ENCODE peak calls at places on chromosomes 16 and 17, in five cellular contexts. One of them, this sample, is unnamed.

GRCh38 chr17:82370471-82371332 is 863 bp upstream of the UTS2R start:
- DNase-seq in GM23248: peak
- DNase-seq in adrenal gland: no peak
- DNase-seq in non-pigmented ciliary epithelial cell: no peak
- DNase-seq in GM23338: no peak
- DNase-seq in this sample: no peak

GRCh38 chr17:48505788-48506187 is 25.0 kb downstream of the HOXB1 start:
- DNase-seq in GM23338: no peak
- DNase-seq in adrenal gland: peak
- DNase-seq in GM23248: peak
- DNase-seq in non-pigmented ciliary epithelial cell: no peak
- DNase-seq in this sample: peak

GRCh38 chr16:9441021-9441420 is 349.6 kb downstream of the HAPSTR1 start:
- DNase-seq in GM23248: no peak
- DNase-seq in GM23338: peak
- DNase-seq in adrenal gland: no peak
- DNase-seq in non-pigmented ciliary epithelial cell: no peak
- DNase-seq in this sample: no peak

GRCh38 chr17:73550561-73550960 is 93.7 kb downstream of the SDK2 start:
- DNase-seq in non-pigmented ciliary epithelial cell: no peak
- DNase-seq in GM23338: no peak
- DNase-seq in adrenal gland: no peak
- DNase-seq in GM23248: no peak
- DNase-seq in this sample: no peak

GRCh38 chr17:7020894-7021664 is 1.8 kb upstream of the BCL6B start:
- DNase-seq in GM23248: no peak
- DNase-seq in non-pigmented ciliary epithelial cell: no peak
- DNase-seq in adrenal gland: no peak
- DNase-seq in GM23338: no peak
- DNase-seq in this sample: no peak

GRCh38 chr17:2532146-2532720 is 20.5 kb upstream of the METTL16 start:
- DNase-seq in GM23248: no peak
- DNase-seq in adrenal gland: no peak
- DNase-seq in GM23338: peak
- DNase-seq in non-pigmented ciliary epithelial cell: no peak
- DNase-seq in this sample: no peak

GRCh38 chr16:51577621-51578303 is 426.7 kb upstream of the SALL1 start:
- DNase-seq in GM23338: peak
- DNase-seq in non-pigmented ciliary epithelial cell: no peak
- DNase-seq in GM23248: peak
- DNase-seq in adrenal gland: no peak
- DNase-seq in this sample: peak

GRCh38 chr16:588889-589657 is 793 bp upstream of the RAB40C start:
- DNase-seq in GM23338: peak
- DNase-seq in non-pigmented ciliary epithelial cell: peak
- DNase-seq in adrenal gland: peak
- DNase-seq in GM23248: peak
- DNase-seq in this sample: peak

GRCh38 chr16:30482366-30482765 is 9.8 kb downstream of the ITGAL start:
- DNase-seq in GM23248: peak
- DNase-seq in non-pigmented ciliary epithelial cell: no peak
- DNase-seq in GM23338: peak
- DNase-seq in adrenal gland: no peak
- DNase-seq in this sample: no peak

GRCh38 chr17:18951941-18952842 is at the start of gene SLC5A10:
- DNase-seq in non-pigmented ciliary epithelial cell: no peak
- DNase-seq in GM23338: peak
- DNase-seq in GM23248: peak
- DNase-seq in adrenal gland: no peak
- DNase-seq in this sample: no peak

GRCh38 chr17:33266611-33267010 is 26.5 kb downstream of the ASIC2 start:
- DNase-seq in GM23248: no peak
- DNase-seq in adrenal gland: no peak
- DNase-seq in GM23338: no peak
- DNase-seq in non-pigmented ciliary epithelial cell: no peak
- DNase-seq in this sample: no peak

GRCh38 chr17:81019563-81020442 is 15.1 kb upstream of the BAIAP2 start:
- DNase-seq in non-pigmented ciliary epithelial cell: no peak
- DNase-seq in GM23248: no peak
- DNase-seq in adrenal gland: no peak
- DNase-seq in GM23338: no peak
- DNase-seq in this sample: no peak

GRCh38 chr17:55926276-55926995 is 175.6 kb downstream of the PCTP start:
- DNase-seq in adrenal gland: no peak
- DNase-seq in non-pigmented ciliary epithelial cell: no peak
- DNase-seq in GM23248: no peak
- DNase-seq in GM23338: peak
- DNase-seq in this sample: no peak

GRCh38 chr17:1644493-1645206 is 882 bp downstream of the SCARF1 start:
- DNase-seq in GM23248: peak
- DNase-seq in adrenal gland: no peak
- DNase-seq in GM23338: no peak
- DNase-seq in non-pigmented ciliary epithelial cell: no peak
- DNase-seq in this sample: no peak

GRCh38 chr17:45225964-45226530 is 4.4 kb downstream of the FMNL1 start:
- DNase-seq in GM23338: no peak
- DNase-seq in adrenal gland: peak
- DNase-seq in non-pigmented ciliary epithelial cell: no peak
- DNase-seq in GM23248: no peak
- DNase-seq in this sample: no peak

GRCh38 chr17:7045492-7046126 is 1.7 kb upstream of the SLC16A11 start:
- DNase-seq in adrenal gland: peak
- DNase-seq in GM23248: peak
- DNase-seq in GM23338: peak
- DNase-seq in non-pigmented ciliary epithelial cell: no peak
- DNase-seq in this sample: peak

GRCh38 chr16:50495673-50496072 is 52.5 kb upstream of the NKD1 start:
- DNase-seq in adrenal gland: no peak
- DNase-seq in non-pigmented ciliary epithelial cell: no peak
- DNase-seq in GM23248: no peak
- DNase-seq in GM23338: no peak
- DNase-seq in this sample: no peak

GRCh38 chr16:4667203-4667983 is 26.0 kb upstream of the NUDT16L1 start:
- DNase-seq in GM23338: no peak
- DNase-seq in GM23248: no peak
- DNase-seq in adrenal gland: no peak
- DNase-seq in non-pigmented ciliary epithelial cell: no peak
- DNase-seq in this sample: no peak

GRCh38 chr17:82675476-82676245 is 22.8 kb downstream of the RAB40B start:
- DNase-seq in GM23248: no peak
- DNase-seq in non-pigmented ciliary epithelial cell: no peak
- DNase-seq in adrenal gland: no peak
- DNase-seq in GM23338: no peak
- DNase-seq in this sample: no peak

This sample was measured in NCI-H1105 treated with DMSO at 0.1 percent for 48 hours.